ENCODE peak calls at places on chromosomes 2 and 18, in four cellular contexts. One of them, this sample, is unnamed.
A peak's percentile ranks its signal among the peaks of the same experiment; 100 is the strongest.

GRCh38 chr2:117917223-117917917 is 96.5 kb downstream of the CCDC93 start:
- DNase-seq in H1: no peak
- DNase-seq in HepG2: peak; percentile 82
- DNase-seq in GM12878: no peak
- DNase-seq in this sample: no peak

GRCh38 chr2:203592470-203592869 is 57.4 kb upstream of the RAPH1 start:
- DNase-seq in HepG2: no peak
- DNase-seq in H1: no peak
- DNase-seq in GM12878: no peak
- DNase-seq in this sample: no peak

GRCh38 chr2:238784671-238785527 is 63.0 kb upstream of the TWIST2 start:
- DNase-seq in HepG2: peak; percentile 48
- DNase-seq in H1: peak; percentile 77
- DNase-seq in GM12878: no peak
- DNase-seq in this sample: peak; percentile 48

GRCh38 chr18:67694787-67695186 is 178.3 kb upstream of the DSEL start:
- DNase-seq in HepG2: no peak
- DNase-seq in H1: no peak
- DNase-seq in GM12878: no peak
- DNase-seq in this sample: no peak

GRCh38 chr18:47594621-47595086 is 335.8 kb downstream of the SMAD2 start:
- DNase-seq in H1: no peak
- DNase-seq in HepG2: no peak
- DNase-seq in GM12878: no peak
- DNase-seq in this sample: no peak

GRCh38 chr2:16134436-16135165 is 194.3 kb downstream of the MYCN start:
- DNase-seq in H1: peak; percentile 17
- DNase-seq in HepG2: no peak
- DNase-seq in GM12878: no peak
- DNase-seq in this sample: no peak

GRCh38 chr2:44925561-44926087 is 15.9 kb upstream of the SIX3 start:
- DNase-seq in HepG2: no peak
- DNase-seq in H1: no peak
- DNase-seq in GM12878: no peak
- DNase-seq in this sample: no peak

GRCh38 chr2:46230115-46230571 is 67.1 kb upstream of the EPAS1 start:
- DNase-seq in H1: no peak
- DNase-seq in HepG2: peak; percentile 24
- DNase-seq in GM12878: peak; percentile 37
- DNase-seq in this sample: peak; percentile 16

GRCh38 chr2:4653989-4654388 is 950.6 kb downstream of the DCDC2C start:
- DNase-seq in HepG2: no peak
- DNase-seq in GM12878: no peak
- DNase-seq in H1: no peak
- DNase-seq in this sample: no peak

GRCh38 chr18:40159141-40160017 is 1795.7 kb upstream of the PIK3C3 start:
- DNase-seq in HepG2: peak; percentile 35
- DNase-seq in H1: no peak
- DNase-seq in GM12878: peak; percentile 1
- DNase-seq in this sample: no peak

GRCh38 chr2:38045811-38046210 is 30.1 kb downstream of the CYP1B1 start:
- DNase-seq in GM12878: no peak
- DNase-seq in HepG2: no peak
- DNase-seq in H1: no peak
- DNase-seq in this sample: no peak

GRCh38 chr18:48554610-48555400 is 16.0 kb downstream of the CTIF start:
- DNase-seq in H1: no peak
- DNase-seq in HepG2: no peak
- DNase-seq in GM12878: no peak
- DNase-seq in this sample: no peak

GRCh38 chr2:11745613-11746375 is 638 bp upstream of the LPIN1 start:
- DNase-seq in HepG2: no peak
- DNase-seq in H1: no peak
- DNase-seq in GM12878: no peak
- DNase-seq in this sample: no peak

GRCh38 chr2:86417961-86418360 is 23.2 kb upstream of the KDM3A start:
- DNase-seq in H1: no peak
- DNase-seq in HepG2: no peak
- DNase-seq in GM12878: no peak
- DNase-seq in this sample: no peak

GRCh38 chr18:75218524-75218923 is 7.9 kb downstream of the TSHZ1 start:
- DNase-seq in GM12878: no peak
- DNase-seq in HepG2: no peak
- DNase-seq in H1: no peak
- DNase-seq in this sample: no peak

GRCh38 chr2:137968477-137969417 is 4.5 kb downstream of the HNMT start:
- DNase-seq in H1: no peak
- DNase-seq in GM12878: no peak
- DNase-seq in HepG2: peak; percentile 83
- DNase-seq in this sample: no peak

GRCh38 chr2:121099329-121100318 is 185.4 kb downstream of the TFCP2L1 start:
- DNase-seq in GM12878: no peak
- DNase-seq in HepG2: no peak
- DNase-seq in H1: peak; percentile 67
- DNase-seq in this sample: no peak

GRCh38 chr2:225100856-225101294 is 58.6 kb upstream of the DOCK10 start:
- DNase-seq in H1: no peak
- DNase-seq in GM12878: no peak
- DNase-seq in HepG2: no peak
- DNase-seq in this sample: no peak

GRCh38 chr2:63192169-63192888 is 141.7 kb downstream of the OTX1 start:
- DNase-seq in GM12878: no peak
- DNase-seq in H1: no peak
- DNase-seq in HepG2: peak; percentile 94
- DNase-seq in this sample: no peak

GRCh38 chr2:241820625-241821384 is 11.8 kb downstream of the NEU4 start:
- DNase-seq in GM12878: no peak
- DNase-seq in HepG2: no peak
- DNase-seq in H1: no peak
- DNase-seq in this sample: no peak

GRCh38 chr2:231621051-231621879 is 28.6 kb downstream of the TEX44 start:
- DNase-seq in HepG2: no peak
- DNase-seq in GM12878: no peak
- DNase-seq in H1: peak; percentile 77
- DNase-seq in this sample: peak; percentile 35
- TF ChIP-seq SUZ12 in HepG2: no peak
- TF ChIP-seq SUZ12 in GM12878: no peak
- TF ChIP-seq SUZ12 in H1: no peak
- TF ChIP-seq SUZ12 in this sample: no peak

GRCh38 chr2:233085839-233086150 is 25.7 kb downstream of the INPP5D start:
- DNase-seq in HepG2: no peak
- DNase-seq in H1: no peak
- DNase-seq in GM12878: no peak
- DNase-seq in this sample: no peak

GRCh38 chr2:233089851-233090250 is 29.7 kb downstream of the INPP5D start:
- DNase-seq in HepG2: no peak
- DNase-seq in GM12878: no peak
- DNase-seq in H1: no peak
- DNase-seq in this sample: no peak

GRCh38 chr2:233087725-233088124 is 27.6 kb downstream of the INPP5D start:
- DNase-seq in H1: no peak
- DNase-seq in GM12878: no peak
- DNase-seq in HepG2: no peak
- DNase-seq in this sample: no peak

GRCh38 chr2:233091595-233092375 is 31.6 kb downstream of the INPP5D start:
- DNase-seq in H1: no peak
- DNase-seq in HepG2: no peak
- DNase-seq in GM12878: no peak
- DNase-seq in this sample: no peak

GRCh38 chr2:233088598-233089345 is 28.6 kb downstream of the INPP5D start:
- DNase-seq in GM12878: no peak
- DNase-seq in H1: no peak
- DNase-seq in HepG2: no peak
- DNase-seq in this sample: no peak
- H3K4me1 ChIP-seq in GM12878: peaks cover 80% of the 10 kb centered on the region
- H3K4me1 ChIP-seq in H1: no peaks in the 10 kb centered on the region
- H3K4me1 ChIP-seq in HepG2: peaks cover 32% of the 10 kb centered on the region
- H3K4me1 ChIP-seq in this sample: no peaks in the 10 kb centered on the region

DNA sequence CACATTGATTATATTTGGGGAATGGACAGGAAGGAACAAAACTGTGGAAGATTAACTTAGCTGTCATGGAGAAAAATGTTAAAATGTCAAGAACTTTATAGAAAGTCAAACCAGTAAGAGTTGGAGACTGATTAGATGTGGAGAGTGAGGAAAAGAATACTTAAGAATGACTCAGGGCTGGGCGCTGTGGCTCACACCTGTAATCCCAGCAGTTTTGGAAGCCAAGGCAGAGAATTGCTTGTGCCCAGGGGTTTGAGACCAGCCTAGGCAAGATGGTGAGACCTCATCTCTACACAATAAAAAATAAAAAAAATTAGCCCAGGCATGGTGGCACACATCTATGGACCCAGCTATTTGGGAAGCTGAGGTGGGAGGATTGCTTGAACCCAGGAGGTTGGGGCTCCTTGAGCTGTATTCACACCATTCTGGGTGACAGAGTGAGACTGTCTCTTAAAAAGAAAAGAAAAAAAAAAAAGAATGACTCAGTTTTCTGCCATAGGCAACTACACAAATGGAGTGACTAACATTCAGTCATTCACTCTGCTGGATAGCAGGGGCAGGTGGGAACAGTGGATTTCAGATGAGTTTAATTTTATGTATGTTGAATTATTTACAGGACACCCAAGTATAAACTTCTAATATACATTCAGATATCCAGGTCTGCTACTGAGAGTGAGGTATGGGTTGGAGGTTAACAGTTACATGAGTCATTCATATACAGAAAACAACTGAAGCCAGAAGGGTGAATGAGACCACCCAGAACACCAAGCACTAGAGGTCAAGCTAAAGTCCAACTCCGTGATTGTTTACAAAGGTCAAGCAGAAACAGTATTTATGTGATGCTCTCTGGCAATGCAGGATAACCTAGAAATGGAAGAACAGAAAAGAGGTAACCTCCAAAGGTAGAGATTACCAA is 33.9 kb downstream of the ORC2 start:
- DNase-seq in HepG2: peak; percentile 41
- DNase-seq in GM12878: no peak
- DNase-seq in H1: no peak
- DNase-seq in this sample: no peak
- H3K36me3 ChIP-seq in HepG2: peaks cover 58% of the 10 kb centered on the region
- H3K36me3 ChIP-seq in GM12878: peaks cover 14% of the 10 kb centered on the region
- H3K36me3 ChIP-seq in H1: peaks cover 16% of the 10 kb centered on the region
- H3K36me3 ChIP-seq in this sample: peaks cover 78% of the 10 kb centered on the region

GRCh38 chr2:227655454-227655853 is 11.2 kb upstream of the SCYGR5 start:
- DNase-seq in GM12878: no peak
- DNase-seq in HepG2: peak; percentile 87
- DNase-seq in H1: no peak
- DNase-seq in this sample: no peak
- TF ChIP-seq SUZ12 in GM12878: no peak
- TF ChIP-seq SUZ12 in HepG2: no peak
- TF ChIP-seq SUZ12 in H1: no peak
- TF ChIP-seq SUZ12 in this sample: no peak

DNA sequence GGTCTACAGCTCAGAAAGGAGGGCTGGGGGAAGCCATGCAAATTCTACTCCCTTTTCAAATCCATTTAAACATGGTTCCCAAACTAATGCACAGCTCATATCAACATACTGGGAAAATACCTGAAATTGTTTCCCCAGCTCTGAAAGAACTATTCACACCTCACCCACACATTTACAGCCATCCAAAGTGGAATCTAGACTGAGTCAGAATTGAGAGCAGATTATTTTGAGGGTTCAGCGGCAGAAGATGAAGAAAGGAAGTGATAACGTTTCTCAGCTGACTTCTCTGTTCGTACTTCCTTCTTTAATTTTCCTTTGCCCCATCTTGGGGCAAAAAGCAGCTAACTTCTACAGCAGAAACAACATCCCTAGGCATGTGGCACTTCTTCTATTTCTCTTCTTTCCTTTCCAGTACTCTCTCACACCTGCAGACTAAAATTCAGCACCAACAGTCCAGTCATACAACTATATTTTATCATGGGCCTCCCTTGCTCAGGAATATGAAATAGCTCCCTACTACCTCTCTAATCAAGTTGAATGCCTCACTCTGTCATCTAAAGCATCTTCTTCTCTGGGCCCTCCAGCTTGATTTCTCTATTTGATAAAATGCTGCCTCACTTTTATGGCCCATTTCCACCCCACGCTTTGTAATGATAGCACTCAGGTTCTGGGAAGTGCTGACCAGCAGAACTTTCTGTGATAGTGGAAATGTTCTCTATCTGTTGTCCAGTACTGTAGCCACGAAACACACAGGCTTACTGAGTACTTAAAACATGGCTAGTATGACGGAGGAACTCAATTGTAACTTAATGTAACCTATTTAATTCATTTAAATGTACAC is 35.9 kb downstream of the ARHGAP25 start:
- DNase-seq in HepG2: no peak
- DNase-seq in H1: no peak
- DNase-seq in GM12878: no peak
- DNase-seq in this sample: no peak
- H3K4me1 ChIP-seq in HepG2: no peaks in the 10 kb centered on the region
- H3K4me1 ChIP-seq in H1: peaks cover 1% of the 10 kb centered on the region
- H3K4me1 ChIP-seq in GM12878: peaks cover 77% of the 10 kb centered on the region
- H3K4me1 ChIP-seq in this sample: no peaks in the 10 kb centered on the region

DNA sequence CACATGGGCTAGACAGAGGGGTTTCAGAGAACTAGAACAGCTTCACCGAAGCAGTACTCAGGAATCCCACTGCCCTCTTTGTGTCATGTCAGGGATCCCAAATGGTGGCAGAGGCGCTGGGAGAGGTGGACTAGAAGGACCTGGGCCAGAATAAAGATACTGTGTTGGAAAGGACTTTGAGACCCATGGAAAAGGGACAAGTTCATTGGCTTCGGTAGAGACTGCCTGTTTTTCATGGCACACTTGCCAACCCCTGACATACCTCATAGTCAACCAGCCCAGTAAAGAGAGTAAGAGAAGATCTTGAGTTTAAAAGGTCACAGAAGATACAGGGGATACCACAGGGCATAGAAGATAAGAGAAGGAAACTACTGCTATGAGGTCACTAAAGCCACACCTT is 381.0 kb downstream of the RIT2 start:
- DNase-seq in GM12878: no peak
- DNase-seq in H1: no peak
- DNase-seq in HepG2: no peak
- DNase-seq in this sample: no peak
- H3K36me3 ChIP-seq in GM12878: no peaks in the 10 kb centered on the region
- H3K36me3 ChIP-seq in H1: no peaks in the 10 kb centered on the region
- H3K36me3 ChIP-seq in HepG2: no peaks in the 10 kb centered on the region
- H3K36me3 ChIP-seq in this sample: no peaks in the 10 kb centered on the region

This sample was measured in NT2/D1.